ENCODE peak calls at places on chromosomes 5 and 9, in four cellular contexts. G is Peyer's patch, Q is heart right ventricle, L is globus pallidus. O is an unnamed sample.

GRCh38 chr9:119071636-119072035 is 297.6 kb downstream of the BRINP1 start:
- DNase-seq in G (no peak), L (no peak), Q (no peak), O (no peak)

GRCh38 chr9:134161647-134162046 is 2.7 kb downstream of the RNU6ATAC start:
- DNase-seq in L (no peak), Q (no peak), G (no peak), O (no peak)

GRCh38 chr5:53825926-53826325 is 265.5 kb downstream of the NDUFS4 start:
- DNase-seq in Q (no peak), L (no peak), G (no peak), O (no peak)

GRCh38 chr9:94675008-94675841 is 35.9 kb upstream of the FBP1 start:
- DNase-seq in Q (no peak), G (no peak), L (no peak), O (peak; percentile 80)

GRCh38 chr5:2677689-2678088 is 73.8 kb downstream of the IRX2 start:
- DNase-seq in G (no peak), Q (no peak), L (no peak), O (no peak)

GRCh38 chr5:178797101-178797521 is 62.6 kb upstream of the ZNF354B start:
- DNase-seq in Q (no peak), G (no peak), L (no peak), O (no peak)

GRCh38 chr5:102863764-102864560 is 108.9 kb downstream of the PAM start:
- DNase-seq in G (no peak), Q (no peak), L (no peak), O (no peak)

GRCh38 chr5:108321341-108321740 is 60.6 kb downstream of the FBXL17 start:
- DNase-seq in L (no peak), G (no peak), Q (no peak), O (no peak)

GRCh38 chr9:134035041-134036039 is 10.1 kb downstream of the BRD3OS start:
- DNase-seq in L (no peak), G (no peak), Q (no peak), O (no peak)

GRCh38 chr5:154831451-154831850 is 19.0 kb downstream of the FAXDC2 start:
- DNase-seq in G (no peak), L (no peak), Q (no peak), O (no peak)

GRCh38 chr9:136186386-136186785 is 18.5 kb downstream of the LHX3 start:
- DNase-seq in G (no peak), Q (no peak), L (no peak), O (no peak)

GRCh38 chr9:129281506-129282145 is 103.6 kb upstream of the IER5L start:
- DNase-seq in L (no peak), G (peak; percentile 28), Q (no peak), O (no peak)

GRCh38 chr9:113593682-113594281 is 130.3 kb downstream of the RGS3 start:
- DNase-seq in Q (peak; percentile 94), L (peak; percentile 93), G (peak; percentile 77), O (peak; percentile 88)

GRCh38 chr5:175485631-175486030 is 7.3 kb downstream of the SFXN1 start:
- DNase-seq in G (no peak), Q (no peak), L (no peak), O (no peak)

GRCh38 chr5:153753645-153754432 is 263.4 kb downstream of the GRIA1 start:
- DNase-seq in L (no peak), G (no peak), Q (no peak), O (no peak)

GRCh38 chr5:72077390-72077789 is 29.9 kb upstream of the MAP1B start:
- DNase-seq in Q (no peak), G (no peak), L (no peak), O (no peak)

GRCh38 chr9:38008168-38009034 is 60.6 kb downstream of the SHB start:
- DNase-seq in Q (no peak), G (peak; percentile 76), L (no peak), O (no peak)

GRCh38 chr9:80792721-80793120 is 896.6 kb downstream of the TLE1 start:
- DNase-seq in Q (no peak), G (no peak), L (no peak), O (no peak)

GRCh38 chr9:109469646-109470358 is 28.3 kb downstream of the PTPN3 start:
- DNase-seq in G (peak; percentile 85), L (peak; percentile 78), Q (peak; percentile 48), O (peak; percentile 26)